ENCODE peak calls at places on chromosomes 1 and 21, in six cellular contexts. One of them, this sample, is unnamed.

GRCh38 chr1:185442065-185442464 is 125.0 kb upstream of the IVNS1ABP start:
- DNase-seq in left lung: no peak
- DNase-seq in CD4-positive, alpha-beta T cell: no peak
- DNase-seq in RWPE1: no peak
- DNase-seq in H9: no peak
- DNase-seq in fibroblast of lung: peak
- DNase-seq in this sample: no peak

GRCh38 chr1:100448371-100448770 is 89.6 kb upstream of the GPR88 start:
- DNase-seq in CD4-positive, alpha-beta T cell: no peak
- DNase-seq in H9: no peak
- DNase-seq in RWPE1: no peak
- DNase-seq in left lung: no peak
- DNase-seq in fibroblast of lung: no peak
- DNase-seq in this sample: no peak

GRCh38 chr1:205907794-205908193 is 35.5 kb downstream of the SLC26A9 start:
- DNase-seq in RWPE1: peak
- DNase-seq in left lung: no peak
- DNase-seq in fibroblast of lung: no peak
- DNase-seq in H9: no peak
- DNase-seq in CD4-positive, alpha-beta T cell: no peak
- DNase-seq in this sample: peak

GRCh38 chr1:200369131-200369530 is 40.7 kb downstream of the ZNF281 start:
- DNase-seq in CD4-positive, alpha-beta T cell: no peak
- DNase-seq in fibroblast of lung: no peak
- DNase-seq in RWPE1: no peak
- DNase-seq in H9: no peak
- DNase-seq in left lung: no peak
- DNase-seq in this sample: no peak

GRCh38 chr1:64687725-64688285 is 57.1 kb upstream of the RAVER2 start:
- DNase-seq in H9: no peak
- DNase-seq in CD4-positive, alpha-beta T cell: no peak
- DNase-seq in left lung: no peak
- DNase-seq in RWPE1: no peak
- DNase-seq in fibroblast of lung: peak
- DNase-seq in this sample: no peak

GRCh38 chr1:110523011-110523410 is 4.0 kb upstream of the KCNA10 start:
- DNase-seq in CD4-positive, alpha-beta T cell: no peak
- DNase-seq in RWPE1: no peak
- DNase-seq in left lung: no peak
- DNase-seq in H9: no peak
- DNase-seq in fibroblast of lung: no peak
- DNase-seq in this sample: no peak

GRCh38 chr21:42796327-42797062 is 82.8 kb downstream of the WDR4 start:
- DNase-seq in CD4-positive, alpha-beta T cell: no peak
- DNase-seq in RWPE1: no peak
- DNase-seq in left lung: no peak
- DNase-seq in H9: no peak
- DNase-seq in fibroblast of lung: no peak
- DNase-seq in this sample: no peak

GRCh38 chr1:178412400-178412770 is 84.4 kb downstream of the CLEC20A start:
- DNase-seq in fibroblast of lung: peak
- DNase-seq in H9: no peak
- DNase-seq in RWPE1: no peak
- DNase-seq in left lung: no peak
- DNase-seq in CD4-positive, alpha-beta T cell: no peak
- DNase-seq in this sample: no peak

GRCh38 chr1:66831529-66832239 is 30.6 kb upstream of the INSL5 start:
- DNase-seq in CD4-positive, alpha-beta T cell: no peak
- DNase-seq in H9: no peak
- DNase-seq in RWPE1: peak
- DNase-seq in left lung: no peak
- DNase-seq in fibroblast of lung: peak
- DNase-seq in this sample: no peak

GRCh38 chr1:113276507-113276906 is 113.8 kb upstream of the MAGI3 start:
- DNase-seq in RWPE1: no peak
- DNase-seq in left lung: no peak
- DNase-seq in CD4-positive, alpha-beta T cell: no peak
- DNase-seq in H9: no peak
- DNase-seq in fibroblast of lung: no peak
- DNase-seq in this sample: no peak

GRCh38 chr1:171188388-171189266 is 3.5 kb downstream of the FMO2 start:
- DNase-seq in H9: peak
- DNase-seq in fibroblast of lung: peak
- DNase-seq in RWPE1: peak
- DNase-seq in left lung: no peak
- DNase-seq in CD4-positive, alpha-beta T cell: peak
- DNase-seq in this sample: peak

GRCh38 chr1:77319036-77319705 is 37.4 kb downstream of the AK5 start:
- DNase-seq in CD4-positive, alpha-beta T cell: no peak
- DNase-seq in RWPE1: no peak
- DNase-seq in fibroblast of lung: peak
- DNase-seq in left lung: no peak
- DNase-seq in H9: no peak
- DNase-seq in this sample: no peak

GRCh38 chr1:231040800-231041704 is 998 bp upstream of the FAM89A start:
- DNase-seq in fibroblast of lung: no peak
- DNase-seq in left lung: no peak
- DNase-seq in CD4-positive, alpha-beta T cell: no peak
- DNase-seq in H9: peak
- DNase-seq in RWPE1: no peak
- DNase-seq in this sample: no peak

GRCh38 chr1:173294853-173295252 is 87.7 kb upstream of the TNFSF4 start:
- DNase-seq in fibroblast of lung: peak
- DNase-seq in CD4-positive, alpha-beta T cell: no peak
- DNase-seq in H9: no peak
- DNase-seq in RWPE1: no peak
- DNase-seq in left lung: no peak
- DNase-seq in this sample: no peak

GRCh38 chr1:46755121-46755520 is 36.2 kb upstream of the EFCAB14 start:
- DNase-seq in left lung: no peak
- DNase-seq in H9: no peak
- DNase-seq in CD4-positive, alpha-beta T cell: no peak
- DNase-seq in RWPE1: no peak
- DNase-seq in fibroblast of lung: no peak
- DNase-seq in this sample: no peak

GRCh38 chr1:31995263-31995662 is 18.4 kb upstream of the KHDRBS1 start:
- DNase-seq in fibroblast of lung: no peak
- DNase-seq in CD4-positive, alpha-beta T cell: no peak
- DNase-seq in left lung: no peak
- DNase-seq in H9: no peak
- DNase-seq in RWPE1: no peak
- DNase-seq in this sample: no peak

GRCh38 chr21:35438643-35439404 is 389.7 kb upstream of the RUNX1 start:
- DNase-seq in left lung: no peak
- DNase-seq in RWPE1: no peak
- DNase-seq in fibroblast of lung: peak
- DNase-seq in H9: no peak
- DNase-seq in CD4-positive, alpha-beta T cell: no peak
- DNase-seq in this sample: no peak

GRCh38 chr1:201220388-201220715 is 29.7 kb downstream of the IGFN1 start:
- DNase-seq in RWPE1: no peak
- DNase-seq in fibroblast of lung: no peak
- DNase-seq in left lung: no peak
- DNase-seq in CD4-positive, alpha-beta T cell: no peak
- DNase-seq in H9: no peak
- DNase-seq in this sample: no peak

GRCh38 chr1:14887936-14888335 is 265.6 kb upstream of the TMEM51 start:
- DNase-seq in RWPE1: no peak
- DNase-seq in left lung: no peak
- DNase-seq in CD4-positive, alpha-beta T cell: no peak
- DNase-seq in fibroblast of lung: no peak
- DNase-seq in H9: no peak
- DNase-seq in this sample: no peak

GRCh38 chr21:39562791-39563770 is 49.7 kb upstream of the B3GALT5 start:
- DNase-seq in fibroblast of lung: no peak
- DNase-seq in H9: no peak
- DNase-seq in RWPE1: no peak
- DNase-seq in left lung: no peak
- DNase-seq in CD4-positive, alpha-beta T cell: no peak
- DNase-seq in this sample: no peak

GRCh38 chr1:101039245-101039644 is 13.7 kb upstream of the DPH5 start:
- DNase-seq in fibroblast of lung: peak
- DNase-seq in CD4-positive, alpha-beta T cell: no peak
- DNase-seq in RWPE1: no peak
- DNase-seq in left lung: no peak
- DNase-seq in H9: no peak
- DNase-seq in this sample: no peak

GRCh38 chr1:113677250-113678158 is 81.8 kb downstream of the PHTF1 start:
- DNase-seq in CD4-positive, alpha-beta T cell: no peak
- DNase-seq in left lung: no peak
- DNase-seq in H9: no peak
- DNase-seq in RWPE1: peak
- DNase-seq in fibroblast of lung: peak
- DNase-seq in this sample: no peak

GRCh38 chr1:53626576-53626975 is 112.4 kb downstream of the GLIS1 start:
- DNase-seq in H9: peak
- DNase-seq in RWPE1: no peak
- DNase-seq in CD4-positive, alpha-beta T cell: no peak
- DNase-seq in fibroblast of lung: no peak
- DNase-seq in left lung: no peak
- DNase-seq in this sample: no peak

GRCh38 chr1:25544819-25545218 is 1.4 kb downstream of the LDLRAP1 start:
- DNase-seq in H9: no peak
- DNase-seq in CD4-positive, alpha-beta T cell: no peak
- DNase-seq in fibroblast of lung: no peak
- DNase-seq in left lung: no peak
- DNase-seq in RWPE1: no peak
- DNase-seq in this sample: no peak

GRCh38 chr1:16237343-16237830 is 404 bp upstream of the CPLANE2 start:
- DNase-seq in RWPE1: no peak
- DNase-seq in CD4-positive, alpha-beta T cell: no peak
- DNase-seq in left lung: no peak
- DNase-seq in fibroblast of lung: peak
- DNase-seq in H9: no peak
- DNase-seq in this sample: no peak

GRCh38 chr1:1758059-1758621 is 20.1 kb downstream of the NADK start:
- DNase-seq in fibroblast of lung: no peak
- DNase-seq in RWPE1: no peak
- DNase-seq in left lung: peak
- DNase-seq in H9: no peak
- DNase-seq in CD4-positive, alpha-beta T cell: no peak
- DNase-seq in this sample: no peak

GRCh38 chr1:202160377-202160940 is at the start of gene PTPN7:
- DNase-seq in RWPE1: no peak
- DNase-seq in CD4-positive, alpha-beta T cell: peak
- DNase-seq in H9: peak
- DNase-seq in left lung: peak
- DNase-seq in fibroblast of lung: no peak
- DNase-seq in this sample: no peak

GRCh38 chr1:154707901-154708514 is 100.0 kb upstream of the ADAR start:
- DNase-seq in RWPE1: no peak
- DNase-seq in left lung: no peak
- DNase-seq in CD4-positive, alpha-beta T cell: no peak
- DNase-seq in fibroblast of lung: no peak
- DNase-seq in H9: no peak
- DNase-seq in this sample: no peak

DNA sequence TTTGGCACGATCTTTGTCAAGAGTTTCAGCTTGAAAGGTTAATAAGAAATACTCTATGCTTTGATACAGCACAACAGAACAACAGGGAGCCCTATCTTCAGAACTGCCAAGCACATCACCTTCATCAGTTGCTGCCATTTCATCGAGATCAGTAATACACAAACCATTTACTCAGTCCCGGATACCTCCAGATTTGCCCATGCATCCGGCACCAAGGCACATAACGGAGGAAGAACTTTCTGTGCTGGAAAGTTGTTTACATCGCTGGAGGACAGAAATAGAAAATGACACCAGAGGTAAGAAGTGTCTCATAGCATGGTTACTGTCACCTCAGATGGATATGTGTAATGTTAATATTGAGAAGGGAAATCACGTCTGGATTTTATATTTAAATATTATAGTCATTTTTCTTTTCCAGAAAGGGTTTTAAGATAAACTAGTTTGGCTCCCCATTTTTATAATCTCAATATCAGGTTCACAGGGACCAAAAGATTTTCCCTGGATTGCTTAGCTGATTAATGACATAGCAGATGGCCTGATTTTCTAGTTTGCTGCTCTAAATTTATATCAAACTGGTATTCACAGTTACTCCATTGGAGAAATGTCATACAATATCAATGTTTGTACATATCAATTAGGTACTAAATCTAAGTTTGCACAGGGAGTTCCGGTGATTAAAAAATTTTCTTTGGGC is 97.3 kb downstream of the USP25 start:
- DNase-seq in CD4-positive, alpha-beta T cell: no peak
- DNase-seq in left lung: no peak
- DNase-seq in fibroblast of lung: no peak
- DNase-seq in RWPE1: no peak
- DNase-seq in H9: no peak
- DNase-seq in this sample: no peak
- H3K27ac ChIP-seq in CD4-positive, alpha-beta T cell: no peak
- H3K27ac ChIP-seq in left lung: no peak
- H3K27ac ChIP-seq in fibroblast of lung: no peak
- H3K27ac ChIP-seq in RWPE1: no peak
- H3K27ac ChIP-seq in H9: no peak
- H3K27ac ChIP-seq in this sample: no peak

GRCh38 chr21:33198346-33199135 is 31.2 kb upstream of the IFNAR2 start:
- DNase-seq in H9: no peak
- DNase-seq in fibroblast of lung: peak
- DNase-seq in CD4-positive, alpha-beta T cell: no peak
- DNase-seq in RWPE1: no peak
- DNase-seq in left lung: no peak
- DNase-seq in this sample: no peak
- H3K27ac ChIP-seq in H9: no peak
- H3K27ac ChIP-seq in fibroblast of lung: no peak
- H3K27ac ChIP-seq in CD4-positive, alpha-beta T cell: no peak
- H3K27ac ChIP-seq in RWPE1: no peak
- H3K27ac ChIP-seq in left lung: peak
- H3K27ac ChIP-seq in this sample: no peak

GRCh38 chr1:36170643-36171412 is 14.9 kb downstream of the MAP7D1 start:
- DNase-seq in left lung: no peak
- DNase-seq in RWPE1: no peak
- DNase-seq in fibroblast of lung: no peak
- DNase-seq in H9: no peak
- DNase-seq in CD4-positive, alpha-beta T cell: no peak
- DNase-seq in this sample: no peak
- H3K27ac ChIP-seq in left lung: no peak
- H3K27ac ChIP-seq in RWPE1: peak
- H3K27ac ChIP-seq in fibroblast of lung: no peak
- H3K27ac ChIP-seq in H9: no peak
- H3K27ac ChIP-seq in CD4-positive, alpha-beta T cell: no peak
- H3K27ac ChIP-seq in this sample: no peak

DNA sequence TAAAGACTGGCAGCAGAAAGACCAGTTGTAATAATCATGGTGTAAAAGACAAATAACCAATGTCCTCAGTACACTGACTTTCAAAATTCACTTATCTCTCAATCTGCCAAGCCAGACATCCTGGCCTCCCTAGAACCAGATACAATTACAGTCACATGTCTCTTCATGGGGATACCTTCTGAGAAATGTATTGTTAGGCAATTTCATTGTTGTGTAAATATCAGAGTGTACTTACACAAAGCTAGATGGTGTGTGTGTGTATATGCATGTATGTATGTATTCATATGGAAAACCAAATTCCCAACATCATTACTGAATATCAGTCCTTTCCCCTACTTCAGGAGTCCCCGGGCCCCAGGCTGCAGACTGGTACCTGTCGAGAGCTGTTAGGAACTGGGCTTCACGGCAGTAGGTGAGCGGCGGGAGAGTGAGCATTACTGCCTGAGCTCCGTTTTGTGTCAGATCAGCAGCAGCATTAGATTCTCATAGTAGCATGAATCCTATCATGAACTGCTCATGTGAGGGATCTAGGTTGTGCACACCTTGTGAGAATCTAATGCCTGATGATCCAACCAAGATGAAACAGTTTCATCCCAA is 65.3 kb upstream of the ZNF326 start:
- DNase-seq in left lung: no peak
- DNase-seq in CD4-positive, alpha-beta T cell: no peak
- DNase-seq in H9: peak
- DNase-seq in RWPE1: no peak
- DNase-seq in fibroblast of lung: no peak
- DNase-seq in this sample: no peak
- H3K27ac ChIP-seq in left lung: no peak
- H3K27ac ChIP-seq in CD4-positive, alpha-beta T cell: no peak
- H3K27ac ChIP-seq in H9: peak
- H3K27ac ChIP-seq in RWPE1: no peak
- H3K27ac ChIP-seq in fibroblast of lung: no peak
- H3K27ac ChIP-seq in this sample: no peak